ENCODE peak calls at places on chromosome 1, in four cellular contexts. O is progenitor cell of endocrine pancreas; S is GM10248; Y is CD4-positive, alpha-beta T cell. V is an unnamed sample.

GRCh38 chr1:171480035-171480434 is 5.3 kb upstream of the PRRC2C start:
- DNase-seq in S (no peak), O (no peak), Y (no peak), V (no peak)

GRCh38 chr1:75334876-75335275 is 200.7 kb downstream of the LHX8 start:
- DNase-seq in Y (no peak), O (no peak), S (no peak), V (no peak)

GRCh38 chr1:211126622-211127021 is 7.3 kb downstream of the KCNH1 start:
- DNase-seq in Y (no peak), S (no peak), O (no peak), V (no peak)

GRCh38 chr1:193486671-193487229 is 300.3 kb upstream of the B3GALT2 start:
- DNase-seq in O (no peak), S (no peak), Y (no peak), V (no peak)

GRCh38 chr1:218436346-218436745 is 91.2 kb downstream of the TGFB2 start:
- DNase-seq in O (no peak), S (no peak), Y (no peak), V (no peak)

GRCh38 chr1:68495532-68495931 is 1.4 kb downstream of the DEPDC1 start:
- DNase-seq in Y (no peak), O (no peak), S (peak), V (no peak)

GRCh38 chr1:211632808-211633522 is 42.5 kb downstream of the NEK2 start:
- DNase-seq in O (no peak), S (no peak), Y (no peak), V (no peak)

GRCh38 chr1:158003409-158003805 is 10.0 kb downstream of the KIRREL1 start:
- DNase-seq in Y (no peak), S (no peak), O (no peak), V (no peak)

GRCh38 chr1:200780545-200781444 is 42.1 kb downstream of the CAMSAP2 start:
- DNase-seq in O (no peak), Y (no peak), S (no peak), V (no peak)

GRCh38 chr1:234199476-234200127 is 173.7 kb upstream of the COA6 start:
- DNase-seq in Y (no peak), O (no peak), S (no peak), V (no peak)

GRCh38 chr1:47705517-47706130 is 267.8 kb downstream of the FOXD2 start:
- DNase-seq in Y (no peak), O (no peak), S (no peak), V (no peak)

GRCh38 chr1:115164940-115165718 is 75.8 kb upstream of the TSPAN2 start:
- DNase-seq in S (no peak), O (no peak), Y (no peak), V (no peak)

GRCh38 chr1:93007941-93008577 is 46.8 kb upstream of the DIPK1A start:
- DNase-seq in Y (no peak), S (no peak), O (no peak), V (no peak)

GRCh38 chr1:230715510-230715909 is 1.6 kb upstream of the AGT start:
- DNase-seq in S (no peak), Y (no peak), O (no peak), V (no peak)

GRCh38 chr1:39087109-39087834 is 61.1 kb downstream of the NDUFS5 start:
- DNase-seq in O (no peak), Y (no peak), S (no peak), V (no peak)

GRCh38 chr1:224879404-224879803 is 50.1 kb upstream of the DNAH14 start:
- DNase-seq in S (no peak), Y (no peak), O (no peak), V (no peak)

GRCh38 chr1:23980725-23981063 is 567 bp upstream of the SRSF10 start:
- DNase-seq in O (no peak), S (peak), Y (no peak), V (no peak)

GRCh38 chr1:48036693-48037386 is 39.7 kb upstream of the TRABD2B start:
- DNase-seq in Y (no peak), S (no peak), O (no peak), V (no peak)

GRCh38 chr1:20665736-20666135 is 4.6 kb upstream of the DDOST start:
- DNase-seq in Y (no peak), O (no peak), S (no peak), V (no peak)

GRCh38 chr1:31372961-31373896 is at the start of gene FABP3:
- DNase-seq in S (peak), Y (no peak), O (peak), V (no peak)

GRCh38 chr1:67463298-67463960 is 33.2 kb upstream of the SERBP1 start:
- DNase-seq in Y (no peak), O (no peak), S (no peak), V (no peak)

GRCh38 chr1:218659911-218660677 is 315.0 kb downstream of the TGFB2 start:
- DNase-seq in Y (no peak), S (no peak), O (no peak), V (no peak)

GRCh38 chr1:50667710-50668356 is 244.6 kb upstream of the DMRTA2 start:
- DNase-seq in Y (no peak), O (no peak), S (no peak), V (no peak)

GRCh38 chr1:6359568-6360496 is 33.7 kb downstream of the ACOT7 start:
- DNase-seq in O (no peak), S (peak), Y (no peak), V (no peak)

GRCh38 chr1:204619721-204620120 is 65.8 kb downstream of the LRRN2 start:
- DNase-seq in S (no peak), Y (no peak), O (no peak), V (no peak)
- TF ChIP-seq CTCF in S (no peak), Y (no peak), O (no peak), V (no peak)

DNA sequence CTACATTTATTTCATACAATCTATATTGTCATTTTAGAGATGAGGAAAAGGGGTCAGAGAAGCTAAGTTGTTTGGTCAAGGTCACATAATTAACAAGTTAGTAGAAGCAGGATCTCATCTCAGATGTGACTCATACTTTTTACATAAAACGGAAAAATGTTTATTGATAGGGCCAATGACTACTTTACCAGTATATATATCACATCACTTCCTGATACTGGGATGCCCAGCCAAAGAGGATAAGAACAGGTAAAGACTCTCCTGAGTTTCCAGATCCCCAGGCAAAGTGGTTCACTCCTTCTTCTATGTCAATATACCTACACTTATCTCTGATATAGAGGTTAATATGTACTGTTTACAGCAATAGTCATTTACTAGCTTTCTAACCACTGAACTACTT is 21.0 kb downstream of the YIPF1 start:
- DNase-seq in Y (no peak), S (no peak), O (no peak), V (no peak)
- TF ChIP-seq CTCF in Y (no peak), S (no peak), O (no peak), V (no peak)

GRCh38 chr1:203615182-203615581 is 11.4 kb upstream of the ATP2B4 start:
- DNase-seq in Y (no peak), O (no peak), S (no peak), V (no peak)
- TF ChIP-seq CTCF in Y (no peak), O (no peak), S (no peak), V (no peak)

DNA sequence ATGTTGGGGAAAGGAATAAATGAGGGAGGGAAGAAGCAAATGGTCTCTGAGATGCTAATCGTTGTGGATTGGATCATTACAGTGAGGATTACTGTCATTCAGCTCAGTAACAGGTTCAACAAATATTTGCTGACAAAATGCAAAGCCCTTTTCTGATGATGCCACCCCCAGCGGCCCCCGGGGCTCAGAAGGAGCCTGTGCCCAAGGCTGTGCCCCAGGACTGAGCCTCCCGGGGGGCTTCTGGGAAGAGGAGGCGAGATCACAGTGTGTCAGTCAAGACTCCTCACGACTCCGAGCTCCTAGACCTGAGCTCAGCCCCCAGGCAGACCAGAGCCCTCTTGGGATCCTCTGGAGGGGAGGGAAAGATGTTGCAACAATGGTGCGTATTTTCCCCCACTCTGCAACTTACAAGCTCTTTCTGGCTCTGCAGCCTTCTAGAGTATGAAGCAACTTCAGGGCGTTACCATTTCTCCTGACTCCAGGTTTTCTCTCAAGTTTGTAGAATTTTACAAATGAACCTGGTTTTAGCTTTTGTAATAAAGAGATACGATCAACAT is 20.8 kb downstream of the EPHA8 start:
- DNase-seq in O (no peak), S (no peak), Y (no peak), V (no peak)
- TF ChIP-seq CTCF in O (no peak), S (no peak), Y (no peak), V (no peak)

DNA sequence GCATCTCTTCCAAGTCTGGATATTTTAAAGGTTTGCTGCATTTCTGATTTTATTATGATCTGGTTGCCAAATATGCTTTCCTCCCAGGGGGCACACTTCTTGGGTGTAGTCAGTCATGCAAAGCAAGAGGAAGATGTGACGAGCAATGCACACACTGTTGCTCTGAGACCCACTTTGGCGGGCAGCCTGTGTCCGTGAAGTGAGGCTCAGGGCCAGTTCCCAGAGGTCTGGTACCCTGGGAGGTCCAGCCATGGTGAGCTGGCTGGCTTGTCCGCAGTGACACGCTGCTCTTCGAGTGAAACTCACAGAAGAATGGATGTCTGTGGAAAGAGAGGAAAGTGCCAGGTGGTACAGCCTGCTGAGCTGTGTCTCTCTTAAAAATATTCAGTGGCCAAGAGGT is 52.8 kb upstream of the EDN2 start:
- DNase-seq in Y (no peak), S (no peak), O (no peak), V (no peak)
- TF ChIP-seq CTCF in Y (no peak), S (no peak), O (no peak), V (no peak)

DNA sequence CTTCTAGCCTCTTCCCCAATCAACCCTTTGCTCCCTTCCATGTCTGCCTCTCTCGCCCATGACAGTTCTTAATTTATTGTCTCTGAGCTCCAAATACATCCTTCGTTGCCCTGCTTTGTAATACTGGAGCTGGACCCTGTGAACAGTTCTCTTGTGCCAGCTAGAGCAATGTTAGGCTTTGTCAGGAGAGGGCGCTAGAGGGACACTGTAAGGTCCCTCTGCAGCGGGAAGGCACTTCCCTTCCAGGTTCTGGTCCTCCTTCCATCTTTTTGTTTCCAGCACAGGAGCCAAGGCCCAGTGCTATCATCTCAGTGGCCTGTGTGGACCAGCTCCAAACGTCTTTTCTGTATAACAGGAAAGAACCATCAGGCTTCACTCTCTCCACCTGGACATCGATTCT is 95.9 kb downstream of the PTPRU start:
- DNase-seq in Y (no peak), O (no peak), S (no peak), V (no peak)
- TF ChIP-seq CTCF in Y (no peak), O (peak), S (peak), V (no peak)

DNA sequence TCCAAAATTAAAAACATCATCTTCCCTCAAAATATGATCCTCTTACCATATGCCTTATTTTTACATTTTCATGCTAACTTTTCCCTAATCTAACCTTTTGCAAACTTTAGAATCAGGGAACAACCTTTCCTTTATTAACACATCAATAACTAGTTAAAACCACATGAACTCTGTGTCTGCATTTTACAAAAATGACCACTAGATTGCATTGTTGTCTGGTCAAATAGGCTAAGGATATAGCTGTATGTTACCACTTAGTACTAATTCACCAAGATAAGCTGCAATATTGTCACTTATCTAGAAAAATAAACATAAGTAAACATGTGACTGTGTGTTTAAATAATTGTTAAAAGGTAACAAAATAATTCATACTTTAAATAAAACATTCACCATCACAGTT is 82.3 kb downstream of the DENND1B start:
- DNase-seq in O (no peak), S (peak), Y (no peak), V (no peak)
- TF ChIP-seq CTCF in O (peak), S (peak), Y (no peak), V (no peak)

DNA sequence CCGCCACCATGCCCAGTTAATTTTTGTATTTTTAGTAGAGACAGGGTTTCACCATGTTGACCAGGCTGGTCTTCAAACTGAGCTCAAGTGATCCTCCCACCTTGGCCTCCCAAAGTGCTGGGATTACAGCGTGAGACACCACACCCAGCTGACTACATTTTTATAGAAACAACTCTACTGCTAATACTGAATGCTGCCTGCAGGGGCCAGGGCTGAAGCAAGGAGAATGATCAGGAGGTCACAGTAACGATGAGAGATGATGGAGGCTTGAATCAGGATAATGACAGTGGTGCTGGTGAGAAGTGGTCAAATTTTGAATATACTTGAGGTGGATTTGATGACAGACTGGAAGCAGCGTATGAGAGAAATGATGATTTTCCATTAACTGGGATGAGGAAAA is 33.3 kb downstream of the ODF2L start:
- DNase-seq in S (no peak), Y (no peak), O (no peak), V (no peak)
- TF ChIP-seq CTCF in S (no peak), Y (no peak), O (no peak), V (no peak)

GRCh38 chr1:152878042-152878441 is at the start of gene SMCP:
- DNase-seq in S (no peak), Y (no peak), O (no peak), V (no peak)
- TF ChIP-seq CTCF in S (peak), Y (no peak), O (no peak), V (no peak)

V was measured in omental fat pad.